ENCODE peak calls at places on chromosomes 2 and 18, in nine cellular contexts. O is spleen; W is dorsolateral prefrontal cortex; D is HTR-8/SVneo; S is HFFc6; Z is activated CD4-positive, alpha-beta T cell treated with anti-CD3 and anti-CD28 coated beads, Interleukin-2, amount 50 U/mL, for 1 hour; Q is GM04503; U is non-pigmented ciliary epithelial cell; B is tibial artery. H is an unnamed sample.

GRCh38 chr18:50190236-50190635 is 4.7 kb downstream of the MYO5B start:
- DNase-seq in O (no peak), W (no peak), D (no peak), S (no peak), Z (no peak), Q (no peak), U (no peak), B (no peak), H (no peak)

GRCh38 chr2:200353873-200354272 is 47.4 kb downstream of the SPATS2L start:
- DNase-seq in O (no peak), W (no peak), D (no peak), S (no peak), Z (no peak), Q (no peak), U (no peak), B (no peak), H (no peak)

GRCh38 chr2:25340340-25340886 is 1.3 kb downstream of the DNMT3A start:
- DNase-seq in O (peak; percentile 84), W (no peak), D (no peak), S (no peak), Z (peak; percentile 9), Q (no peak), U (no peak), B (peak; percentile 72), H (no peak)

GRCh38 chr18:47772374-47773248 is 157.8 kb downstream of the SMAD2 start:
- DNase-seq in O (peak; percentile 87), W (no peak), D (peak; percentile 68), S (peak; percentile 54), Z (peak; percentile 57), Q (no peak), U (peak; percentile 8), B (no peak), H (no peak)

GRCh38 chr18:57925706-57926105 is 118.3 kb upstream of the NEDD4L start:
- DNase-seq in O (no peak), W (no peak), D (no peak), S (peak; percentile 20), Z (no peak), Q (peak; percentile 25), U (no peak), B (no peak), H (no peak)

GRCh38 chr2:64876137-64876647 is 113.0 kb upstream of the SLC1A4 start:
- DNase-seq in O (no peak), W (peak; percentile 60), D (peak; percentile 79), S (peak; percentile 86), Z (no peak), Q (peak; percentile 64), U (peak; percentile 60), B (peak; percentile 76), H (no peak)

GRCh38 chr2:177523781-177524180 is 131.2 kb downstream of the AGPS start:
- DNase-seq in O (no peak), W (no peak), D (no peak), S (no peak), Z (no peak), Q (no peak), U (no peak), B (no peak), H (no peak)

GRCh38 chr2:241576293-241576654 is 17.7 kb downstream of the BOK start:
- DNase-seq in O (peak; percentile 65), W (no peak), D (no peak), S (no peak), Z (no peak), Q (no peak), U (no peak), B (peak; percentile 62), H (no peak)

GRCh38 chr2:174866421-174866820 is 102.1 kb upstream of the CHRNA1 start:
- DNase-seq in O (no peak), W (no peak), D (no peak), S (no peak), Z (no peak), Q (no peak), U (no peak), B (no peak), H (no peak)

GRCh38 chr18:5295231-5295920 is at the start of gene ZBTB14:
- DNase-seq in O (peak; percentile 95), W (no peak), D (peak; percentile 18), S (peak; percentile 7), Z (peak; percentile 62), Q (no peak), U (no peak), B (peak; percentile 77), H (peak; percentile 39)

GRCh38 chr2:127790694-127791529 is 20.1 kb downstream of the WDR33 start:
- DNase-seq in O (no peak), W (no peak), D (no peak), S (no peak), Z (no peak), Q (no peak), U (no peak), B (no peak), H (no peak)

GRCh38 chr2:100919316-100919715 is 82.8 kb upstream of the RPL31 start:
- DNase-seq in O (no peak), W (no peak), D (no peak), S (no peak), Z (peak; percentile 6), Q (no peak), U (no peak), B (no peak), H (no peak)

GRCh38 chr18:136433-136832 is 21.9 kb upstream of the USP14 start:
- DNase-seq in O (no peak), W (no peak), D (no peak), S (no peak), Z (peak; percentile 17), Q (no peak), U (no peak), B (no peak), H (no peak)

GRCh38 chr2:196592331-196592911 is 47.1 kb upstream of the CCDC150 start:
- DNase-seq in O (no peak), W (peak; percentile 56), D (peak; percentile 13), S (peak; percentile 41), Z (no peak), Q (no peak), U (no peak), B (no peak), H (no peak)

GRCh38 chr18:58558514-58558913 is 70.4 kb downstream of the ALPK2 start:
- DNase-seq in O (no peak), W (no peak), D (no peak), S (no peak), Z (no peak), Q (no peak), U (no peak), B (no peak), H (no peak)

GRCh38 chr2:27258051-27258450 is 4.8 kb downstream of the SLC30A3 start:
- DNase-seq in O (no peak), W (no peak), D (no peak), S (no peak), Z (no peak), Q (no peak), U (no peak), B (no peak), H (no peak)

GRCh38 chr2:23756593-23757292 is 170.2 kb downstream of the ATAD2B start:
- DNase-seq in O (no peak), W (no peak), D (no peak), S (no peak), Z (no peak), Q (no peak), U (no peak), B (no peak), H (no peak)

GRCh38 chr2:26243643-26244478 is 571 bp downstream of the HADHA start:
- DNase-seq in O (no peak), W (peak; percentile 12), D (no peak), S (peak; percentile 9), Z (peak; percentile 3), Q (no peak), U (no peak), B (no peak), H (no peak)

GRCh38 chr2:72150157-72150960 is 2.7 kb upstream of the CYP26B1 start:
- DNase-seq in O (peak; percentile 87), W (peak; percentile 77), D (peak; percentile 85), S (peak; percentile 59), Z (peak; percentile 52), Q (peak; percentile 14), U (no peak), B (peak; percentile 87), H (peak; percentile 86)

GRCh38 chr18:21742323-21742687 is 1.7 kb downstream of the MIB1 start:
- DNase-seq in O (no peak), W (no peak), D (no peak), S (no peak), Z (no peak), Q (no peak), U (peak; percentile 8), B (no peak), H (no peak)

GRCh38 chr2:54519841-54520459 is 63.8 kb downstream of the SPTBN1 start:
- DNase-seq in O (no peak), W (no peak), D (no peak), S (no peak), Z (no peak), Q (no peak), U (no peak), B (no peak), H (no peak)

GRCh38 chr2:135885709-135886108 is 9.5 kb upstream of the MCM6 start:
- DNase-seq in O (no peak), W (no peak), D (no peak), S (no peak), Z (no peak), Q (no peak), U (no peak), B (no peak), H (no peak)

GRCh38 chr2:20288941-20289340 is 61.7 kb downstream of the PUM2 start:
- DNase-seq in O (no peak), W (no peak), D (no peak), S (no peak), Z (no peak), Q (no peak), U (no peak), B (no peak), H (no peak)

GRCh38 chr2:40227200-40227599 is 224.7 kb downstream of the SLC8A1 start:
- DNase-seq in O (no peak), W (no peak), D (no peak), S (no peak), Z (no peak), Q (no peak), U (no peak), B (no peak), H (no peak)

GRCh38 chr2:24883946-24884345 is 36.1 kb downstream of the ADCY3 start:
- DNase-seq in O (no peak), W (no peak), D (no peak), S (no peak), Z (no peak), Q (no peak), U (no peak), B (no peak), H (no peak)

GRCh38 chr2:70716131-70716766 is 51.8 kb downstream of the ADD2 start:
- DNase-seq in O (no peak), W (peak; percentile 75), D (no peak), S (no peak), Z (no peak), Q (no peak), U (no peak), B (no peak), H (no peak)

GRCh38 chr18:31942301-31942998 is 478 bp downstream of the TRAPPC8 start:
- DNase-seq in O (peak; percentile 91), W (peak; percentile 25), D (peak; percentile 5), S (peak; percentile 35), Z (no peak), Q (peak; percentile 24), U (no peak), B (no peak), H (peak; percentile 9)

GRCh38 chr2:23617817-23618216 is 232.8 kb downstream of the KLHL29 start:
- DNase-seq in O (peak; percentile 46), W (peak; percentile 39), D (no peak), S (no peak), Z (no peak), Q (no peak), U (no peak), B (no peak), H (peak; percentile 64)

GRCh38 chr2:65416945-65417344 is 15.5 kb downstream of the SPRED2 start:
- DNase-seq in O (no peak), W (no peak), D (no peak), S (no peak), Z (no peak), Q (no peak), U (no peak), B (no peak), H (no peak)

GRCh38 chr2:37846207-37846606 is 78.9 kb upstream of the RMDN2 start:
- DNase-seq in O (no peak), W (no peak), D (no peak), S (no peak), Z (no peak), Q (no peak), U (no peak), B (no peak), H (no peak)

GRCh38 chr2:237886702-237887481 is 27.5 kb downstream of the RAMP1 start:
- DNase-seq in O (peak; percentile 63), W (no peak), D (no peak), S (no peak), Z (no peak), Q (no peak), U (no peak), B (peak; percentile 81), H (no peak)

H was measured in amygdala.